ENCODE peak calls at places on chromosomes 6 and 20, in six cellular contexts. Y is heart right ventricle, W is suprapubic skin, M is lower lobe of right lung, F is cardiac muscle cell, T is PC-9. O is an unnamed sample.
A peak's percentile ranks its signal among the peaks of the same experiment; 100 is the strongest.

GRCh38 chr6:98539669-98540207 is 294.6 kb upstream of the POU3F2 start:
- DNase-seq in Y (no peak), W (no peak), M (no peak), F (no peak), T (no peak), O (no peak)

GRCh38 chr6:48563426-48563825 is 452.4 kb upstream of the PTCHD4 start:
- DNase-seq in Y (no peak), W (no peak), M (no peak), F (no peak), T (no peak), O (no peak)

GRCh38 chr6:99393698-99394531 is at the start of gene COQ3:
- DNase-seq in Y (peak; percentile 72), W (peak; percentile 81), M (peak; percentile 78), F (peak; percentile 91), T (peak; percentile 70), O (peak; percentile 60)

GRCh38 chr6:14828146-14828705 is 417.6 kb upstream of the JARID2 start:
- DNase-seq in Y (no peak), W (no peak), M (no peak), F (no peak), T (no peak), O (no peak)

GRCh38 chr20:32959351-32960221 is 44.6 kb downstream of the SUN5 start:
- DNase-seq in Y (no peak), W (no peak), M (no peak), F (no peak), T (no peak), O (no peak)

GRCh38 chr20:58989196-58989595 is 8.1 kb downstream of the NELFCD start:
- DNase-seq in Y (no peak), W (peak; percentile 43), M (no peak), F (no peak), T (no peak), O (no peak)

GRCh38 chr6:36660771-36661471 is 17.6 kb upstream of the CDKN1A start:
- DNase-seq in Y (peak; percentile 59), W (peak; percentile 80), M (peak; percentile 79), F (peak; percentile 36), T (no peak), O (no peak)

GRCh38 chr6:111565316-111566221 is 40.1 kb downstream of the TRAF3IP2 start:
- DNase-seq in Y (no peak), W (no peak), M (no peak), F (no peak), T (no peak), O (no peak)

GRCh38 chr20:12072945-12073245 is 155.2 kb downstream of the BTBD3 start:
- DNase-seq in Y (no peak), W (no peak), M (no peak), F (no peak), T (no peak), O (no peak)

GRCh38 chr6:5215799-5216198 is 45.0 kb downstream of the LYRM4 start:
- DNase-seq in Y (no peak), W (no peak), M (no peak), F (no peak), T (no peak), O (no peak)

GRCh38 chr6:128500017-128500416 is 20.4 kb downstream of the PTPRK start:
- DNase-seq in Y (no peak), W (no peak), M (no peak), F (no peak), T (no peak), O (no peak)

GRCh38 chr6:169254456-169255316 is 1.0 kb upstream of the THBS2 start:
- DNase-seq in Y (no peak), W (peak; percentile 73), M (no peak), F (no peak), T (no peak), O (no peak)

GRCh38 chr6:149387787-149388512 is 12.1 kb upstream of the SUMO4 start:
- DNase-seq in Y (no peak), W (no peak), M (no peak), F (no peak), T (no peak), O (no peak)

GRCh38 chr6:37125779-37126553 is 44.0 kb upstream of the PIM1 start:
- DNase-seq in Y (no peak), W (no peak), M (no peak), F (peak; percentile 84), T (peak; percentile 71), O (no peak)

GRCh38 chr20:24111858-24112257 is 123.3 kb upstream of the GGTLC1 start:
- DNase-seq in Y (no peak), W (no peak), M (no peak), F (no peak), T (no peak), O (no peak)

GRCh38 chr6:94377835-94378234 is 958.5 kb upstream of the EPHA7 start:
- DNase-seq in Y (peak; percentile 5), W (no peak), M (no peak), F (no peak), T (no peak), O (no peak)

GRCh38 chr6:158232445-158233213 is 64.5 kb downstream of the GTF2H5 start:
- DNase-seq in Y (peak; percentile 70), W (peak; percentile 79), M (peak; percentile 71), F (peak; percentile 68), T (peak; percentile 41), O (no peak)

GRCh38 chr20:44746367-44747165 is 901 bp downstream of the KCNK15 start:
- DNase-seq in Y (no peak), W (no peak), M (peak; percentile 58), F (no peak), T (no peak), O (no peak)

GRCh38 chr6:814378-815347 is 121.7 kb upstream of the EXOC2 start:
- DNase-seq in Y (no peak), W (no peak), M (no peak), F (no peak), T (no peak), O (no peak)

GRCh38 chr6:884570-884969 is 191.6 kb upstream of the EXOC2 start:
- DNase-seq in Y (no peak), W (no peak), M (no peak), F (no peak), T (no peak), O (no peak)

GRCh38 chr6:154392561-154392960 is 36.0 kb upstream of the IPCEF1 start:
- DNase-seq in Y (no peak), W (no peak), M (no peak), F (no peak), T (no peak), O (no peak)

GRCh38 chr6:158293122-158293521 is 19.1 kb upstream of the TULP4 start:
- DNase-seq in Y (no peak), W (no peak), M (no peak), F (no peak), T (no peak), O (no peak)

GRCh38 chr6:112282217-112282616 is 27.9 kb upstream of the LAMA4 start:
- DNase-seq in Y (peak; percentile 77), W (no peak), M (peak; percentile 44), F (peak; percentile 91), T (peak; percentile 87), O (peak; percentile 82)

GRCh38 chr6:112535816-112536215 is 188.7 kb downstream of the RFPL4B start:
- DNase-seq in Y (no peak), W (no peak), M (no peak), F (no peak), T (no peak), O (no peak)

GRCh38 chr20:9301129-9302072 is 213.0 kb upstream of the LAMP5 start:
- DNase-seq in Y (peak; percentile 50), W (no peak), M (no peak), F (no peak), T (peak; percentile 62), O (peak; percentile 68)

GRCh38 chr20:9302073-9302425 is 212.3 kb upstream of the LAMP5 start:
- DNase-seq in Y (no peak), W (no peak), M (no peak), F (no peak), T (no peak), O (no peak)

GRCh38 chr20:9311132-9311531 is 203.3 kb upstream of the LAMP5 start:
- DNase-seq in Y (no peak), W (no peak), M (no peak), F (no peak), T (no peak), O (no peak)

GRCh38 chr20:9300534-9300933 is 213.9 kb upstream of the LAMP5 start:
- DNase-seq in Y (no peak), W (no peak), M (no peak), F (no peak), T (no peak), O (no peak)

DNA sequence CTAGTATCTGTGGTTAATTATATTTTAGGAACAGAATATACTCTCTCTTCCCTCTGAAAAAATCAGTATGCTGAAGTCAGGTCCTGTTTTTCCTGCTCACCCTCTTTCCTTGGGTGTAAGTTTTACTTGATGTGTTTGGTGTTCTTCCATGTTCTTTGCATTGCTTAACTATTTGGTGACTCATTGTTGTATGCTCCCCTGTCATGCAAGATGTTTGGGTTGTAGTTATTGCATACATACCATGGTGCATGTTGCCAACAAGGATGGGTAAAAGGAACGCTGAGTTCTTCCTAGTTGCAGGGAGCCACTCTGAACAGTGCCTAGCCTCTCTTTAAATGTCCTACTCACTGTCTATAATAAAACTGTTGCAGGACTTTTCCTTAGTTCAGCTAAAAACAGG is 207.9 kb upstream of the LAMP5 start:
- DNase-seq in Y (no peak), W (no peak), M (no peak), F (no peak), T (peak; percentile 65), O (peak; percentile 79)
- TF ChIP-seq CTCF in Y (no peak), W (no peak), M (no peak), F (no peak), T (no peak), O (no peak)

GRCh38 chr20:51680067-51680749 is 88.0 kb downstream of the ATP9A start:
- DNase-seq in Y (no peak), W (no peak), M (no peak), F (no peak), T (no peak), O (no peak)
- H3K4me3 ChIP-seq in Y (no peak overlapping the region), W (no peak overlapping the region), M (no peak overlapping the region), F (no peak overlapping the region), T (no peak overlapping the region), O (no peak overlapping the region)

DNA sequence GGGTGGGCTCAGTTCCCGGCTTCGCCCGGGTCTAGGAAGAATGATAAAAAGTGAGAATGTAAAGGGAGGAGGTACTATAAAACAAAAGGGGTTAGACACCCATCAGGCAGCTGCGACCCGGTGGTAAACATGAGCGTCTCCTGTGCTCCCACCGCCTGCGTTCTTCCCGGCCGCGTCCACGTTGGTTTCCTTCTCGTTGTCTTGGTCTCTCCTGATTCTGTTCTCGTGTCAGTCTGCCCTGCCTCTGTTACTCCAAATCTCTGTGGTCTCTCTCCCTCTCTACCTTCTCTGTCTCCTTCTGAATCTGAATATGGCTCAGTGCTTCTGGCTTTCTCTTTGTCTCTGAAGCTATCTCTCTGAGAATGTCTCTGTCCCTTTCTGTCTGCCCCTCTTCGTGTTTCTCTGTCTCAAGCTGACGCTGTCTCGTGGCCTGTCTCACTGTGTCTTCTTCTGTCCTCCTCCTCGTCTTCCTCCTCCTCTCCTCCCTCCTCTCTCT is 41.6 kb upstream of the FOXP4 start:
- DNase-seq in Y (no peak), W (no peak), M (no peak), F (no peak), T (no peak), O (no peak)
- H3K27ac ChIP-seq in Y (peak overlapping the region; percentile 71), W (peak overlapping the region; percentile 17), M (peak overlapping the region; percentile 78), F (no peak overlapping the region), T (no peak overlapping the region), O (peak overlapping the region; percentile 39)

DNA sequence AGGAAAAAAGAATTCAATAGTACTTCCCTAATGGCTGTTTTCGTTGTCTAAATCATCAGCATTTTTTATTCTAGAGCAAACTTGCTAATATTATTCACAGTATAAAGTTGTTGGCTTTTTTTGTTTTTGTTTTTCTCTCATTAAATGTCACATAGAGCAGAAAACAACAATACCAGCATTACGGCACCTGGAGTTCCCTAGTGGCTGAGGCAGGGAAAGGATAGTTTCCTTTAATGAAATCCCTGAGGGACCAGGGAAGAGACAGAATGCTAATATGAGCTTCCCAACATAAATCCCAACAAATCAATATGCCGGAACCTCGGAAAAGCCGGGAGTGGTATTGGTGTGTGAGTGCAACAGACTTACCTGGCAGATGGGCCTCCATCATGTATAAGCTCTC is 235.2 kb upstream of the ASCC3 start:
- DNase-seq in Y (no peak), W (no peak), M (no peak), F (no peak), T (no peak), O (no peak)
- TF ChIP-seq CTCF in Y (no peak), W (no peak), M (no peak), F (no peak), T (no peak), O (no peak)

O was measured in AG04450.